ENCODE peak calls at places on chromosomes 5 and 9, in six cellular contexts. One of them, this sample, is unnamed.

GRCh38 chr5:133247881-133248642 is 196.2 kb downstream of the HSPA4 start:
- DNase-seq in CD8-positive, alpha-beta T cell: no peak
- DNase-seq in fibroblast of pulmonary artery: peak
- DNase-seq in RWPE2: no peak
- DNase-seq in WTC11: peak
- DNase-seq in CD4-positive, alpha-beta T cell: no peak
- DNase-seq in this sample: peak

GRCh38 chr5:34736445-34737119 is 80.5 kb downstream of the RAI14 start:
- DNase-seq in CD8-positive, alpha-beta T cell: no peak
- DNase-seq in fibroblast of pulmonary artery: peak
- DNase-seq in RWPE2: no peak
- DNase-seq in WTC11: peak
- DNase-seq in CD4-positive, alpha-beta T cell: no peak
- DNase-seq in this sample: no peak

GRCh38 chr5:180802325-180803180 is at the start of gene MGAT1:
- DNase-seq in CD8-positive, alpha-beta T cell: peak
- DNase-seq in fibroblast of pulmonary artery: peak
- DNase-seq in RWPE2: peak
- DNase-seq in WTC11: peak
- DNase-seq in CD4-positive, alpha-beta T cell: peak
- DNase-seq in this sample: peak

GRCh38 chr9:134618823-134619454 is 22.7 kb upstream of the COL5A1 start:
- DNase-seq in CD8-positive, alpha-beta T cell: no peak
- DNase-seq in fibroblast of pulmonary artery: no peak
- DNase-seq in RWPE2: peak
- DNase-seq in WTC11: peak
- DNase-seq in CD4-positive, alpha-beta T cell: no peak
- DNase-seq in this sample: no peak

GRCh38 chr9:127133739-127134167 is 11.3 kb upstream of the ANGPTL2 start:
- DNase-seq in CD8-positive, alpha-beta T cell: no peak
- DNase-seq in fibroblast of pulmonary artery: peak
- DNase-seq in RWPE2: no peak
- DNase-seq in WTC11: no peak
- DNase-seq in CD4-positive, alpha-beta T cell: no peak
- DNase-seq in this sample: no peak

GRCh38 chr5:137313526-137314175 is 185.5 kb downstream of the SPOCK1 start:
- DNase-seq in CD8-positive, alpha-beta T cell: no peak
- DNase-seq in fibroblast of pulmonary artery: no peak
- DNase-seq in RWPE2: no peak
- DNase-seq in WTC11: no peak
- DNase-seq in CD4-positive, alpha-beta T cell: no peak
- DNase-seq in this sample: no peak

GRCh38 chr9:16414451-16414850 is 456.0 kb downstream of the BNC2 start:
- DNase-seq in CD8-positive, alpha-beta T cell: no peak
- DNase-seq in fibroblast of pulmonary artery: no peak
- DNase-seq in RWPE2: no peak
- DNase-seq in WTC11: no peak
- DNase-seq in CD4-positive, alpha-beta T cell: no peak
- DNase-seq in this sample: no peak

GRCh38 chr5:167653645-167654106 is 637.8 kb upstream of the WWC1 start:
- DNase-seq in CD8-positive, alpha-beta T cell: no peak
- DNase-seq in fibroblast of pulmonary artery: peak
- DNase-seq in RWPE2: no peak
- DNase-seq in WTC11: no peak
- DNase-seq in CD4-positive, alpha-beta T cell: no peak
- DNase-seq in this sample: no peak

GRCh38 chr5:177403194-177403825 is 2.8 kb upstream of the PFN3 start:
- DNase-seq in CD8-positive, alpha-beta T cell: peak
- DNase-seq in fibroblast of pulmonary artery: no peak
- DNase-seq in RWPE2: peak
- DNase-seq in WTC11: peak
- DNase-seq in CD4-positive, alpha-beta T cell: peak
- DNase-seq in this sample: no peak

DNA sequence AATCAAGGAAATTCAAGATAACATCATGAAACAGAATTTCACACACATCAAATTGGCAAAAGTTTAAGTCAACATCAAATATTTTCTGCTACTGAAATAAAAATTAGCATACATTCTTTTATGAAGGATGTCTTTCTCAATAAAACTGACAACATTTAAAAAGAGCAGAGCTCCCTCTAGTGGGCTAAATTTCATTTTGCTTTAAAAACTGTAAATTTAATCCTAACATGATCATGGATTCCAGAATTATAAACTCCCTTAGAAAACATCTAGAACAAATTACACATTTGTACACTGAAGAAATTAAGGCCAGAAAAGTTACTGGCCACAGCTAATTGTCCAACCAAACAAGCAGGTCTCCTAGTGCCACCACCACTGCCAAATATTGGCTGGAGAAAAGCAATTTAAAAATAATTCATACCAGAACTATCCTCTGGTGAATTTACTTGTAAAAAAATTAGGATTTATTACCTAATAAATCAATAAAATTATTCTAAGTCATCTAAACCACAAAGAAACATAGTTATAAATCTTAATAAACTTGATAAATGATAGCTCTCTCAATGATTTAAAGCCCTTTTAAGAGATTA is 31.2 kb downstream of the DEPDC1B start:
- DNase-seq in CD8-positive, alpha-beta T cell: no peak
- DNase-seq in fibroblast of pulmonary artery: peak
- DNase-seq in RWPE2: no peak
- DNase-seq in WTC11: no peak
- DNase-seq in CD4-positive, alpha-beta T cell: no peak
- DNase-seq in this sample: no peak
- TF ChIP-seq CTCF in CD8-positive, alpha-beta T cell: peak
- TF ChIP-seq CTCF in fibroblast of pulmonary artery: peak
- TF ChIP-seq CTCF in RWPE2: peak
- TF ChIP-seq CTCF in WTC11: peak
- TF ChIP-seq CTCF in CD4-positive, alpha-beta T cell: peak
- TF ChIP-seq CTCF in this sample: peak

GRCh38 chr9:124792257-124792975 is 15.5 kb downstream of the OLFML2A start:
- DNase-seq in CD8-positive, alpha-beta T cell: no peak
- DNase-seq in fibroblast of pulmonary artery: no peak
- DNase-seq in RWPE2: no peak
- DNase-seq in WTC11: no peak
- DNase-seq in CD4-positive, alpha-beta T cell: no peak
- DNase-seq in this sample: no peak
- TF ChIP-seq CTCF in CD8-positive, alpha-beta T cell: no peak
- TF ChIP-seq CTCF in fibroblast of pulmonary artery: no peak
- TF ChIP-seq CTCF in RWPE2: no peak
- TF ChIP-seq CTCF in WTC11: no peak
- TF ChIP-seq CTCF in CD4-positive, alpha-beta T cell: no peak
- TF ChIP-seq CTCF in this sample: no peak

GRCh38 chr5:55308254-55308836 is 556 bp downstream of the MTREX start:
- DNase-seq in CD8-positive, alpha-beta T cell: no peak
- DNase-seq in fibroblast of pulmonary artery: peak
- DNase-seq in RWPE2: no peak
- DNase-seq in WTC11: no peak
- DNase-seq in CD4-positive, alpha-beta T cell: no peak
- DNase-seq in this sample: peak
- TF ChIP-seq CTCF in CD8-positive, alpha-beta T cell: no peak
- TF ChIP-seq CTCF in fibroblast of pulmonary artery: peak
- TF ChIP-seq CTCF in RWPE2: peak
- TF ChIP-seq CTCF in WTC11: no peak
- TF ChIP-seq CTCF in CD4-positive, alpha-beta T cell: no peak
- TF ChIP-seq CTCF in this sample: no peak

GRCh38 chr5:97042981-97043380 is 99.4 kb downstream of the LIX1 start:
- DNase-seq in CD8-positive, alpha-beta T cell: no peak
- DNase-seq in fibroblast of pulmonary artery: no peak
- DNase-seq in RWPE2: no peak
- DNase-seq in WTC11: no peak
- DNase-seq in CD4-positive, alpha-beta T cell: no peak
- DNase-seq in this sample: no peak

GRCh38 chr5:97046270-97046982 is 96.0 kb downstream of the LIX1 start:
- DNase-seq in CD8-positive, alpha-beta T cell: no peak
- DNase-seq in fibroblast of pulmonary artery: peak
- DNase-seq in RWPE2: no peak
- DNase-seq in WTC11: no peak
- DNase-seq in CD4-positive, alpha-beta T cell: no peak
- DNase-seq in this sample: no peak

GRCh38 chr5:97041239-97041638 is 101.2 kb downstream of the LIX1 start:
- DNase-seq in CD8-positive, alpha-beta T cell: no peak
- DNase-seq in fibroblast of pulmonary artery: no peak
- DNase-seq in RWPE2: no peak
- DNase-seq in WTC11: no peak
- DNase-seq in CD4-positive, alpha-beta T cell: no peak
- DNase-seq in this sample: no peak

GRCh38 chr5:97043511-97043910 is 98.9 kb downstream of the LIX1 start:
- DNase-seq in CD8-positive, alpha-beta T cell: no peak
- DNase-seq in fibroblast of pulmonary artery: no peak
- DNase-seq in RWPE2: no peak
- DNase-seq in WTC11: no peak
- DNase-seq in CD4-positive, alpha-beta T cell: no peak
- DNase-seq in this sample: no peak

GRCh38 chr5:97044057-97044456 is 98.4 kb downstream of the LIX1 start:
- DNase-seq in CD8-positive, alpha-beta T cell: no peak
- DNase-seq in fibroblast of pulmonary artery: peak
- DNase-seq in RWPE2: no peak
- DNase-seq in WTC11: peak
- DNase-seq in CD4-positive, alpha-beta T cell: no peak
- DNase-seq in this sample: peak
- TF ChIP-seq CTCF in CD8-positive, alpha-beta T cell: no peak
- TF ChIP-seq CTCF in fibroblast of pulmonary artery: peak
- TF ChIP-seq CTCF in RWPE2: peak
- TF ChIP-seq CTCF in WTC11: peak
- TF ChIP-seq CTCF in CD4-positive, alpha-beta T cell: no peak
- TF ChIP-seq CTCF in this sample: no peak

GRCh38 chr5:29089591-29090141 is 2051.3 kb upstream of the CDH9 start:
- DNase-seq in CD8-positive, alpha-beta T cell: no peak
- DNase-seq in fibroblast of pulmonary artery: no peak
- DNase-seq in RWPE2: no peak
- DNase-seq in WTC11: no peak
- DNase-seq in CD4-positive, alpha-beta T cell: no peak
- DNase-seq in this sample: no peak
- TF ChIP-seq CTCF in CD8-positive, alpha-beta T cell: no peak
- TF ChIP-seq CTCF in fibroblast of pulmonary artery: no peak
- TF ChIP-seq CTCF in RWPE2: no peak
- TF ChIP-seq CTCF in WTC11: no peak
- TF ChIP-seq CTCF in CD4-positive, alpha-beta T cell: no peak
- TF ChIP-seq CTCF in this sample: no peak

DNA sequence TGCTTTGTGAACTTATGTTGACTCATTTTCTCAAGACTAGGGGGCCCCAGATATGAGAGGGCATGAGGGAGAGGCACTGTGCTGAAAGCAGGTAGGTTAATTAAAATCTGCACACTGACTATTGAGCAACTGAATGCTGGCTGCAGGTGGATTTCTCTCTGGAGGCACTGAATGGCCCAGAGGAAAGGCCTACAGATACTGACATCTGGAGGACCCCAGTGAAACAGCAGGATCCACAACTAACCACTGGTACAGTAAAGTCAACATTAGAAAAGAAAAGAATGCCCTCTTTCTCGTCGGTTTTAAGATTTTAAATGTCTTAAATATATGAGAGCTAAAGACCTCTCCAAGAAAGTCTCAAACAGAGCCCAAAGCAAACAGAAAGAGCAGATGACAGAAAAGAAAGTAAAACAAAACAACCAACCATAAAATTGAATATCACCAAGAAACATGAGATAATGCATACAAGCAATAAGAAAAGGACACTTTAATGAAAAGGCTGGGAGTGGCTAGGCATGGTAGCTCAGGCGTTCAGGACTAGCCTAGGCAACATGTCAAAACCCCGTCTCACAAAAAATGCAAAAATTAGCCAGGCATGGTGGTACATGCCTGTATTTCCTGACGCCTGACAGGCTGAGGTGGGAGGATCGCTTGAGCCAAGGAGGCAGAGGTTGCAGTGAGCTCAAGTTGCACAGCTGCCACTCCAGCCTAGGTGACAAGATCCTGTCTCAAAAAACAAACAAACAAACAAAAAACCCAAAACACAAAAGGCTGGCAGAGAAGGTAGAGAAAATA is 43.3 kb downstream of the PUM3 start:
- DNase-seq in CD8-positive, alpha-beta T cell: no peak
- DNase-seq in fibroblast of pulmonary artery: peak
- DNase-seq in RWPE2: no peak
- DNase-seq in WTC11: no peak
- DNase-seq in CD4-positive, alpha-beta T cell: no peak
- DNase-seq in this sample: peak
- TF ChIP-seq CTCF in CD8-positive, alpha-beta T cell: no peak
- TF ChIP-seq CTCF in fibroblast of pulmonary artery: peak
- TF ChIP-seq CTCF in RWPE2: peak
- TF ChIP-seq CTCF in WTC11: no peak
- TF ChIP-seq CTCF in CD4-positive, alpha-beta T cell: no peak
- TF ChIP-seq CTCF in this sample: no peak

GRCh38 chr5:93789173-93790070 is 48.0 kb upstream of the POU5F2 start:
- DNase-seq in CD8-positive, alpha-beta T cell: no peak
- DNase-seq in fibroblast of pulmonary artery: peak
- DNase-seq in RWPE2: no peak
- DNase-seq in WTC11: no peak
- DNase-seq in CD4-positive, alpha-beta T cell: no peak
- DNase-seq in this sample: no peak
- TF ChIP-seq CTCF in CD8-positive, alpha-beta T cell: no peak
- TF ChIP-seq CTCF in fibroblast of pulmonary artery: peak
- TF ChIP-seq CTCF in RWPE2: peak
- TF ChIP-seq CTCF in WTC11: no peak
- TF ChIP-seq CTCF in CD4-positive, alpha-beta T cell: no peak
- TF ChIP-seq CTCF in this sample: no peak

This sample was measured in endothelial cell.